ENCODE peak calls at places on chromosomes 5 and 9, in nine cellular contexts. W is HS-5, I is GM19239, S is HTR-8/SVneo, K is erythroblast, D is T47D, H is dermis microvascular lymphatic vessel endothelial cell, C is endothelial cell of umbilical vein, M is MG63. L is an unnamed sample.

GRCh38 chr5:172906888-172907287 is 52.3 kb upstream of the RPL26L1 start:
- DNase-seq in W (no peak), I (no peak), S (no peak), K (no peak), D (no peak), H (no peak), C (no peak), M (no peak), L (no peak)

GRCh38 chr5:52948418-52949076 is 40.6 kb upstream of the ITGA2 start:
- DNase-seq in W (peak), I (peak), S (peak), K (peak), D (peak), H (peak), C (peak), M (peak), L (peak)

GRCh38 chr9:92328225-92328624 is 2.5 kb downstream of the CENPP start:
- DNase-seq in W (peak), I (no peak), S (peak), K (peak), D (peak), H (peak), C (peak), M (peak), L (no peak)

GRCh38 chr5:55904152-55904551 is 53.0 kb downstream of the IL31RA start:
- DNase-seq in W (no peak), I (no peak), S (no peak), K (no peak), D (no peak), H (no peak), C (peak), M (peak), L (no peak)

GRCh38 chr9:130240410-130241197 is 25.0 kb upstream of the HMCN2 start:
- DNase-seq in W (peak), I (no peak), S (peak), K (peak), D (peak), H (peak), C (peak), M (peak), L (peak)

GRCh38 chr5:124908603-124909451 is 162.4 kb upstream of the ZNF608 start:
- DNase-seq in W (no peak), I (no peak), S (no peak), K (no peak), D (no peak), H (no peak), C (peak), M (no peak), L (no peak)

GRCh38 chr9:114641974-114642373 is 15.6 kb downstream of the TEX53 start:
- DNase-seq in W (no peak), I (no peak), S (no peak), K (no peak), D (no peak), H (no peak), C (no peak), M (no peak), L (no peak)

GRCh38 chr5:96275051-96275450 is 158.0 kb downstream of the PCSK1 start:
- DNase-seq in W (no peak), I (no peak), S (no peak), K (no peak), D (no peak), H (no peak), C (no peak), M (no peak), L (no peak)

GRCh38 chr5:59351076-59351794 is 542.3 kb downstream of the PDE4D start:
- DNase-seq in W (no peak), I (no peak), S (no peak), K (peak), D (no peak), H (no peak), C (no peak), M (peak), L (no peak)

GRCh38 chr9:110996436-110997224 is 41.6 kb downstream of the LPAR1 start:
- DNase-seq in W (no peak), I (no peak), S (no peak), K (no peak), D (no peak), H (no peak), C (no peak), M (peak), L (no peak)

GRCh38 chr5:88883566-88884434 is 816 bp upstream of the MEF2C start:
- DNase-seq in W (peak), I (no peak), S (peak), K (peak), D (peak), H (peak), C (peak), M (peak), L (peak)

GRCh38 chr5:151155149-151155776 is 2.3 kb downstream of the ANXA6 start:
- DNase-seq in W (no peak), I (no peak), S (no peak), K (peak), D (no peak), H (no peak), C (no peak), M (peak), L (no peak)

GRCh38 chr5:132907161-132907560 is 33.7 kb downstream of the LEAP2 start:
- DNase-seq in W (no peak), I (no peak), S (no peak), K (peak), D (no peak), H (no peak), C (peak), M (no peak), L (no peak)

GRCh38 chr9:108884701-108885100 is 22.6 kb downstream of the ACTL7A start:
- DNase-seq in W (no peak), I (no peak), S (no peak), K (no peak), D (no peak), H (no peak), C (no peak), M (no peak), L (no peak)

GRCh38 chr5:140672455-140673186 is 755 bp downstream of the DND1 start:
- DNase-seq in W (no peak), I (no peak), S (no peak), K (no peak), D (no peak), H (no peak), C (peak), M (peak), L (peak)

GRCh38 chr5:29984153-29984534 is 1209.3 kb upstream of the CDH6 start:
- DNase-seq in W (no peak), I (no peak), S (no peak), K (peak), D (no peak), H (no peak), C (no peak), M (no peak), L (no peak)

GRCh38 chr5:17436766-17437221 is 61.2 kb upstream of the TAF11L2 start:
- DNase-seq in W (no peak), I (no peak), S (no peak), K (no peak), D (no peak), H (no peak), C (peak), M (no peak), L (no peak)

GRCh38 chr9:86460211-86461002 is 106.2 kb upstream of the TUT7 start:
- DNase-seq in W (peak), I (no peak), S (no peak), K (no peak), D (no peak), H (no peak), C (no peak), M (no peak), L (no peak)

GRCh38 chr9:98455957-98456621 is 200.6 kb upstream of the TBC1D2 start:
- DNase-seq in W (no peak), I (no peak), S (peak), K (no peak), D (peak), H (no peak), C (no peak), M (peak), L (no peak)

GRCh38 chr9:34957492-34958410 is at the start of gene PHF24:
- DNase-seq in W (no peak), I (peak), S (no peak), K (peak), D (peak), H (no peak), C (no peak), M (no peak), L (no peak)

GRCh38 chr9:130352081-130352480 is 86.5 kb downstream of the HMCN2 start:
- DNase-seq in W (no peak), I (no peak), S (no peak), K (no peak), D (no peak), H (no peak), C (no peak), M (peak), L (no peak)

GRCh38 chr5:88190106-88190834 is 78.4 kb downstream of the TMEM161B start:
- DNase-seq in W (no peak), I (no peak), S (no peak), K (no peak), D (peak), H (no peak), C (no peak), M (no peak), L (no peak)

GRCh38 chr5:81853005-81853357 is 102.1 kb upstream of the SSBP2 start:
- DNase-seq in W (no peak), I (no peak), S (no peak), K (no peak), D (no peak), H (no peak), C (no peak), M (no peak), L (no peak)

GRCh38 chr5:1159774-1160406 is 41.5 kb upstream of the SLC6A19 start:
- DNase-seq in W (no peak), I (no peak), S (no peak), K (no peak), D (no peak), H (no peak), C (no peak), M (no peak), L (no peak)

GRCh38 chr9:11149065-11149464 is 536.3 kb upstream of the PTPRD start:
- DNase-seq in W (no peak), I (no peak), S (no peak), K (no peak), D (peak), H (no peak), C (no peak), M (peak), L (no peak)

GRCh38 chr5:15206133-15206532 is 293.8 kb upstream of the FBXL7 start:
- DNase-seq in W (no peak), I (no peak), S (no peak), K (no peak), D (no peak), H (no peak), C (no peak), M (no peak), L (no peak)

GRCh38 chr9:33116855-33117254 is 40.4 kb upstream of the SMU1 start:
- DNase-seq in W (no peak), I (no peak), S (no peak), K (no peak), D (no peak), H (no peak), C (no peak), M (no peak), L (no peak)

GRCh38 chr9:72315510-72316287 is 49.3 kb downstream of the ZFAND5 start:
- DNase-seq in W (no peak), I (no peak), S (no peak), K (no peak), D (no peak), H (no peak), C (no peak), M (peak), L (no peak)